ENCODE peak calls at places on chromosome 20, in four cellular contexts. N is ovary, M is prostate gland, Z is A549. R is an unnamed sample.

GRCh38 chr20:1357921-1358671 is 29.2 kb upstream of the SDCBP2 start:
- DNase-seq in N (no peak), M (no peak), Z (no peak), R (no peak)

GRCh38 chr20:16411361-16411760 is 161.9 kb downstream of the KIF16B start:
- DNase-seq in N (no peak), M (no peak), Z (no peak), R (no peak)

GRCh38 chr20:409697-410559 is 1.8 kb downstream of the RBCK1 start:
- DNase-seq in N (no peak), M (no peak), Z (no peak), R (no peak)

GRCh38 chr20:46682063-46682821 is 7.0 kb downstream of the TP53RK start:
- DNase-seq in N (no peak), M (no peak), Z (no peak), R (no peak)

GRCh38 chr20:38961530-38962043 is 557 bp upstream of the DHX35 start:
- DNase-seq in N (no peak), M (no peak), Z (peak), R (no peak)

GRCh38 chr20:48377940-48378339 is 449.9 kb downstream of the PREX1 start:
- DNase-seq in N (no peak), M (no peak), Z (no peak), R (no peak)

GRCh38 chr20:60113024-60113724 is 155.0 kb downstream of the CDH26 start:
- DNase-seq in N (no peak), M (no peak), Z (no peak), R (no peak)

GRCh38 chr20:48620486-48621255 is 207.1 kb downstream of the PREX1 start:
- DNase-seq in N (peak), M (peak), Z (peak), R (peak)

GRCh38 chr20:32483351-32484220 is 101.5 kb downstream of the NOL4L start:
- DNase-seq in N (peak), M (peak), Z (peak), R (peak)

GRCh38 chr20:19231359-19232035 is 19.1 kb downstream of the SLC24A3 start:
- DNase-seq in N (no peak), M (no peak), Z (no peak), R (no peak)

GRCh38 chr20:38272961-38273360 is 12.4 kb upstream of the KIAA1755 start:
- DNase-seq in N (no peak), M (no peak), Z (no peak), R (no peak)

GRCh38 chr20:47187450-47188195 is 168.9 kb downstream of the ZMYND8 start:
- DNase-seq in N (no peak), M (no peak), Z (no peak), R (no peak)

GRCh38 chr20:48734104-48734749 is 93.6 kb downstream of the PREX1 start:
- DNase-seq in N (no peak), M (no peak), Z (no peak), R (no peak)

GRCh38 chr20:58513580-58514285 is 1.5 kb downstream of the APCDD1L start:
- DNase-seq in N (no peak), M (no peak), Z (no peak), R (no peak)

GRCh38 chr20:43789593-43789992 is 62.8 kb upstream of the GTSF1L start:
- DNase-seq in N (no peak), M (no peak), Z (no peak), R (no peak)

GRCh38 chr20:37911838-37912273 is 8.9 kb downstream of the VSTM2L start:
- DNase-seq in N (no peak), M (no peak), Z (no peak), R (no peak)

GRCh38 chr20:57458400-57459160 is 66.4 kb downstream of the CTCFL start:
- DNase-seq in N (no peak), M (peak), Z (no peak), R (peak)

GRCh38 chr20:52859156-52859887 is 112.8 kb upstream of the TSHZ2 start:
- DNase-seq in N (no peak), M (no peak), Z (no peak), R (peak)
- TF ChIP-seq POLR2A in N (no peak), M (no peak), Z (no peak), R (no peak)

GRCh38 chr20:50758992-50759391 is 27.6 kb downstream of the PARD6B start:
- DNase-seq in N (no peak), M (no peak), Z (no peak), R (no peak)

GRCh38 chr20:50758469-50758868 is 27.1 kb downstream of the PARD6B start:
- DNase-seq in N (no peak), M (no peak), Z (no peak), R (no peak)

GRCh38 chr20:50762045-50762422 is 30.7 kb downstream of the PARD6B start:
- DNase-seq in N (no peak), M (no peak), Z (no peak), R (no peak)

GRCh38 chr20:50762435-50763201 is 31.2 kb downstream of the PARD6B start:
- DNase-seq in N (peak), M (peak), Z (peak), R (peak)

GRCh38 chr20:50759678-50760077 is 28.3 kb downstream of the PARD6B start:
- DNase-seq in N (no peak), M (no peak), Z (no peak), R (no peak)
- H3K27ac ChIP-seq in N (no peak), M (no peak), Z (peak), R (no peak)

GRCh38 chr20:34100578-34100977 is 11.5 kb downstream of the EIF2S2 start:
- DNase-seq in N (no peak), M (no peak), Z (no peak), R (no peak)
- TF ChIP-seq POLR2A in N (no peak), M (no peak), Z (no peak), R (no peak)

GRCh38 chr20:25292176-25292891 is 44.4 kb downstream of the PYGB start:
- DNase-seq in N (no peak), M (no peak), Z (no peak), R (no peak)
- H3K27ac ChIP-seq in N (no peak), M (peak), Z (peak), R (no peak)

GRCh38 chr20:49812463-49813304 is at the start of gene SLC9A8:
- DNase-seq in N (peak), M (peak), Z (peak), R (peak)
- TF ChIP-seq POLR2A in N (peak), M (peak), Z (peak), R (no peak)

GRCh38 chr20:4947817-4948559 is 53.3 kb downstream of the SLC23A2 start:
- DNase-seq in N (no peak), M (no peak), Z (no peak), R (no peak)

GRCh38 chr20:4950841-4951240 is 50.5 kb downstream of the SLC23A2 start:
- DNase-seq in N (no peak), M (no peak), Z (no peak), R (no peak)

GRCh38 chr20:4951299-4951698 is 50.0 kb downstream of the SLC23A2 start:
- DNase-seq in N (peak), M (no peak), Z (peak), R (no peak)

GRCh38 chr20:4950437-4950836 is 50.9 kb downstream of the SLC23A2 start:
- DNase-seq in N (no peak), M (no peak), Z (no peak), R (no peak)

GRCh38 chr20:4949833-4950178 is 51.5 kb downstream of the SLC23A2 start:
- DNase-seq in N (no peak), M (peak), Z (peak), R (no peak)
- H3K27ac ChIP-seq in N (no peak), M (peak), Z (no peak), R (no peak)

GRCh38 chr20:25514747-25515340 is 70.5 kb downstream of the NINL start:
- DNase-seq in N (no peak), M (no peak), Z (no peak), R (no peak)

GRCh38 chr20:25512709-25513108 is 72.6 kb downstream of the NINL start:
- DNase-seq in N (no peak), M (no peak), Z (no peak), R (no peak)

GRCh38 chr20:25511183-25511582 is 74.1 kb downstream of the NINL start:
- DNase-seq in N (no peak), M (no peak), Z (no peak), R (no peak)

GRCh38 chr20:25517124-25517523 is 68.2 kb downstream of the NINL start:
- DNase-seq in N (no peak), M (no peak), Z (no peak), R (no peak)

GRCh38 chr20:25514195-25514594 is 71.1 kb downstream of the NINL start:
- DNase-seq in N (no peak), M (no peak), Z (no peak), R (no peak)
- TF ChIP-seq POLR2A in N (no peak), M (no peak), Z (no peak), R (no peak)

GRCh38 chr20:35306931-35307517 is 14.8 kb upstream of the FAM83C start:
- DNase-seq in N (no peak), M (no peak), Z (peak), R (peak)
- H3K27ac ChIP-seq in N (no peak), M (peak), Z (peak), R (peak)

DNA sequence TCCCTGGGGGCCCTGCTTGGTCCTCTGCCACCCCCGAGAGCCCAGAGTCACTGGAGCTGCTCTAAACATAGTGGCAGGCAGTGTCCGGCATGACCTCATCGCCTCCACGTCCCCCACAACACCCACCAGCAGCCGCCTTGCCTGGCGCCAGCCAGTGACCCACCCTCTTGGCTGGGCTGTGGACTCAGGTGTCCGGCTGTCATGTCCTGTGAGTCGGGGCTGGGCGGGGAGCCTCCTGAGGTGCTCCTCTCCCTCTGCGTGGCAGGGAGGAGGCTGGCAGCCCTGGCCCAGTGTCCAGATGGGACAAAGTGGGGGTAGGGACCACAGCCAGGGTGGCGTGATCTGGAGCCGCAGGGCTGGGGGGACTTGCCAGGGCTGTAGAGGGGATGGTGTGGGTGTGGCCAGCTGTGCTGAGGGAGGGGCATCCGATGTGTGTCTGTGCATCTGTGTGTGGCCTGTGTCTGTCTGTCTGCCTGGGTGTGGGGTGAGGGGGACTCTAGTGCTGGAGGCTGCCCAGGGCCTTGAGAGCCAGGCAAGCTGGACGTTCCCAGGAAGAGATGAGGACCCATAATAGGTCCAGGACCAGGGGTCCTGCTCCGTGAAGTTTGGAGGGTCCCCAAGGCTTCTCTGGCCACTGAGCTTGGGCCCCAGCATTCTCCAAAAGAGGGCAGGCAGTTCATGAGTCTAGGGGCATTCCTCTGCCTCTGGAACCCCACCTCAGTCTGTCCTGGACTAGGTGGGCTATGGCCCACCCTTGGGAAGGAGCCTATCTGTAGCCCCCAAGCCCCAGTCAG is 2.3 kb upstream of the SOX18 start:
- DNase-seq in N (no peak), M (no peak), Z (no peak), R (no peak)
- TF ChIP-seq POLR2A in N (no peak), M (no peak), Z (no peak), R (no peak)

GRCh38 chr20:11918280-11918952 is 723 bp downstream of the BTBD3 start:
- DNase-seq in N (no peak), M (no peak), Z (no peak), R (no peak)

GRCh38 chr20:11921326-11921725 is 3.6 kb downstream of the BTBD3 start:
- DNase-seq in N (no peak), M (no peak), Z (no peak), R (no peak)

GRCh38 chr20:11919046-11919445 is 1.4 kb downstream of the BTBD3 start:
- DNase-seq in N (no peak), M (peak), Z (no peak), R (peak)

GRCh38 chr20:11920083-11920482 is 2.4 kb downstream of the BTBD3 start:
- DNase-seq in N (no peak), M (no peak), Z (no peak), R (no peak)

GRCh38 chr20:11919571-11919970 is 1.9 kb downstream of the BTBD3 start:
- DNase-seq in N (no peak), M (no peak), Z (no peak), R (no peak)
- H3K27ac ChIP-seq in N (no peak), M (peak), Z (no peak), R (peak)